ENCODE peak calls at places on chromosomes 16 and 17, in ten cellular contexts. T is mammary epithelial cell; V is MM.1S; G is B cell; X is lung; K is astrocyte of the spinal cord; L is heart right ventricle; M is Calu3; U is CD4-positive, alpha-beta T cell; C is dorsolateral prefrontal cortex. J is an unnamed sample.
A peak's percentile ranks its signal among the peaks of the same experiment; 100 is the strongest.

GRCh38 chr16:66211651-66212050 is 154.8 kb upstream of the CDH5 start:
- DNase-seq in T (no peak), V (no peak), G (no peak), X (no peak), K (no peak), L (no peak), M (no peak), U (no peak), C (no peak), J (no peak)

GRCh38 chr16:68194263-68194662 is 41.7 kb downstream of the ESRP2 start:
- DNase-seq in T (no peak), V (peak; percentile 42), G (no peak), X (no peak), K (no peak), L (no peak), M (no peak), U (no peak), C (no peak), J (no peak)

GRCh38 chr17:59830007-59830630 is 62.6 kb downstream of the TUBD1 start:
- DNase-seq in T (no peak), V (no peak), G (no peak), X (no peak), K (peak; percentile 83), L (no peak), M (peak; percentile 34), U (no peak), C (no peak), J (no peak)

GRCh38 chr17:29839656-29840055 is 90.4 kb downstream of the SSH2 start:
- DNase-seq in T (no peak), V (no peak), G (no peak), X (no peak), K (no peak), L (no peak), M (no peak), U (no peak), C (no peak), J (no peak)

GRCh38 chr16:66979011-66979717 is 9.2 kb upstream of the CES4A start:
- DNase-seq in T (no peak), V (no peak), G (no peak), X (peak; percentile 47), K (no peak), L (peak; percentile 40), M (no peak), U (no peak), C (no peak), J (no peak)

GRCh38 chr17:67055041-67055443 is 10.7 kb downstream of the CACNG1 start:
- DNase-seq in T (no peak), V (no peak), G (no peak), X (peak; percentile 11), K (no peak), L (no peak), M (no peak), U (no peak), C (no peak), J (no peak)

GRCh38 chr16:87795336-87795735 is 29.6 kb upstream of the KLHDC4 start:
- DNase-seq in T (no peak), V (no peak), G (no peak), X (no peak), K (no peak), L (no peak), M (no peak), U (no peak), C (no peak), J (no peak)

GRCh38 chr16:57852189-57852588 is 49.9 kb upstream of the KIFC3 start:
- DNase-seq in T (no peak), V (peak; percentile 63), G (no peak), X (no peak), K (no peak), L (no peak), M (no peak), U (no peak), C (no peak), J (no peak)

GRCh38 chr17:28712037-28712704 is 483 bp upstream of the PROCA1 start:
- DNase-seq in T (no peak), V (no peak), G (peak; percentile 80), X (no peak), K (no peak), L (peak; percentile 55), M (no peak), U (peak; percentile 48), C (no peak), J (no peak)

GRCh38 chr17:28715217-28715616 is 2.5 kb downstream of the RAB34 start:
- DNase-seq in T (no peak), V (no peak), G (no peak), X (no peak), K (no peak), L (no peak), M (no peak), U (no peak), C (no peak), J (no peak)

GRCh38 chr17:28711723-28712036 is at the start of gene PROCA1:
- DNase-seq in T (no peak), V (no peak), G (no peak), X (no peak), K (no peak), L (no peak), M (no peak), U (peak; percentile 32), C (no peak), J (no peak)

GRCh38 chr17:28712705-28713415 is 1.2 kb upstream of the PROCA1 start:
- DNase-seq in T (no peak), V (no peak), G (no peak), X (no peak), K (no peak), L (no peak), M (no peak), U (no peak), C (no peak), J (no peak)

DNA sequence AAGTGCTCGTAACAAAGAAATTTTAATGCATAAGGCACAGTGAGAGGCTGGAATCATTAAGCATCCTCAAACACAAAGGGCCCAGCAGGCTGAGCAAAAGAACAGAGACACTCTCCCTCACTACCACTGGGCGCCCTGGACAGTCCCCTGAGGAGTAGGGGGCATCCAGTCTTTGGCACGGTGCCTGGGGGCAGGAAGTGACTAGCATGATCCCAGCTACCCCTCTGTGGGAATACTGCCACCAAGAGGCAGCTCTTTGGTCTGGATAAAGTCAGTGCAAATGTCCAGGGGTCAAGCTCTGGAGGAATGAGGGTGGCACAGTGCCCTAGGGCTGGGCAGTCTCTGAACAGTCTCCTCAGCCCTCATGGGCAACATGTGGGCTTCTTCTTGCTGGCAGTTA is 2.6 kb upstream of the PROCA1 start:
- DNase-seq in T (no peak), V (no peak), G (no peak), X (no peak), K (no peak), L (no peak), M (no peak), U (no peak), C (no peak), J (no peak)
- TF ChIP-seq CTCF in T (no peak), V (no peak), G (no peak), X (no peak), K (no peak), L (no peak), M (no peak), U (no peak), C (no peak), J (no peak)

GRCh38 chr16:5347561-5347960 is 250.0 kb upstream of the EEF2KMT start:
- DNase-seq in T (no peak), V (no peak), G (no peak), X (no peak), K (no peak), L (no peak), M (no peak), U (no peak), C (no peak), J (no peak)

GRCh38 chr16:5354645-5355044 is 257.1 kb upstream of the EEF2KMT start:
- DNase-seq in T (no peak), V (no peak), G (no peak), X (no peak), K (no peak), L (no peak), M (no peak), U (no peak), C (no peak), J (no peak)

GRCh38 chr16:5349101-5349500 is 251.5 kb upstream of the EEF2KMT start:
- DNase-seq in T (no peak), V (no peak), G (no peak), X (no peak), K (no peak), L (no peak), M (no peak), U (no peak), C (no peak), J (no peak)

GRCh38 chr16:5349661-5350060 is 252.1 kb upstream of the EEF2KMT start:
- DNase-seq in T (no peak), V (no peak), G (no peak), X (no peak), K (no peak), L (no peak), M (no peak), U (no peak), C (no peak), J (no peak)

GRCh38 chr16:5350118-5350517 is 252.5 kb upstream of the EEF2KMT start:
- DNase-seq in T (no peak), V (no peak), G (no peak), X (no peak), K (no peak), L (no peak), M (no peak), U (no peak), C (no peak), J (no peak)
- TF ChIP-seq CTCF in T (no peak), V (no peak), G (no peak), X (no peak), K (no peak), L (no peak), M (no peak), U (no peak), C (no peak), J (no peak)

GRCh38 chr16:745739-746138 is 4.9 kb upstream of the CIAO3 start:
- DNase-seq in T (no peak), V (peak; percentile 48), G (peak; percentile 46), X (peak; percentile 46), K (no peak), L (no peak), M (peak; percentile 74), U (no peak), C (no peak), J (no peak)
- TF ChIP-seq CTCF in T (peak; percentile 16), V (peak; percentile 60), G (no peak), X (no peak), K (peak; percentile 39), L (peak; percentile 15), M (peak; percentile 81), U (no peak), C (no peak), J (no peak)

DNA sequence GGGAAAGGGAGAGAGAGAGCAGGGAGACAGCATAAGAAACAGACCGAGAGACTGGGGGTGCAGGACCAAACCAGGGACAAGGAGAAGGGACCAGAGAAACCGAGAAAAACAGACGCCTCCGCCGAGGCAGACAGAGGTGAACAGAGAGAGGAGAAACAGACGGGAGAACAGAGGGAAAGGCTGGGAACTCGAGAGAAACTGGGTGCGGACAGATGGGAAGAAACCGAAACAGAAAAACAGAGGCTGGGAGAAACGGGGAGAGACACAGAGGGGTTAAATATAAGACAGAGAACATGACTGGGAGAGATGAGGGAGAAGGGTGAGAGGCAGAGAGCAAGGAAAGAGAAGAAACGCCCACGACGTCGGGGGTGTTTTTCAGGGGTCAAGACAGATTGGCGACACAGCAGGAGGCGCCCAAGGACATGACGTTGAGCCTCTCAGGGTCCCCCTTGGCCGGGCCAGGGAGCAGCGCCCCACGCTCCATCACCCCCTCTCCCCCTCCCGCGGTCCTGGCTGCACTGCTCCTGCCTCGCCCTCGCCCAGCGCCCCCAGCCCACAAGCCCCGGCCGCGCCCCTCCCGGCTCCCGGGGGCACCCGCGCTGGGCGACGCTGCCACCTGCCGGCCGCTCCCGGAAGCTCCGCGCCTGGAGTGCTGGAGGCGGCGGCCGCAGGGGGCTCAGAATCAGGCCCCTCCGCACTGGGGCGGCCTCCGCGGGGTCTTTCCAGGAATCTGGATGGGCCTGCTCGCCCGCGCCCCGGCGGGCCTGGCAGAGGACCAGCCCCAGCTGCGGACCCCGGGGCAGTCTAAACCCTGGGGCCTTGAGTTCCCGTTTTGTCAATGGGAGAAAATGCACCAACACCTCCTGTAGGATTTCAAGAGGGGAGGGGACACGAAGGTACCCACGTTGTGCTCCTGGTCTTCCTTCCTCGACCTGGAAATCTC is 1.3 kb upstream of the TMEM92 start:
- DNase-seq in T (no peak), V (peak; percentile 39), G (peak; percentile 74), X (no peak), K (peak; percentile 61), L (peak; percentile 38), M (peak; percentile 83), U (peak; percentile 42), C (no peak), J (no peak)
- TF ChIP-seq CTCF in T (peak; percentile 47), V (peak; percentile 82), G (peak; percentile 95), X (peak; percentile 60), K (peak; percentile 64), L (peak; percentile 88), M (peak; percentile 99), U (peak; percentile 91), C (peak; percentile 84), J (peak; percentile 99)

J was measured in Panc1.